ENCODE peak calls at places on chromosome 22, in ten cellular contexts. O is ACHN; M is CD14-positive monocyte; T is T-helper 22 cell; H is retinal pigment epithelial cell; R is glutamatergic neuron; P is activated naive CD4-positive, alpha-beta T cell treated with anti-CD3 and anti-CD28 coated beads, Interleukin-2, amount 50 U/mL, for 16 hours; Z is NCI-H1417; E is tibial artery; G is thoracic aorta. F is an unnamed sample.

GRCh38 chr22:20096574-20097420 is 16.8 kb downstream of the DGCR8 start:
- DNase-seq in O (no peak), H (no peak), G (no peak), T (no peak), E (no peak), Z (no peak), P (no peak), R (no peak), M (no peak), F (no peak)

GRCh38 chr22:28815729-28816128 is 15.4 kb upstream of the XBP1 start:
- DNase-seq in O (no peak), E (no peak), R (no peak), Z (no peak), H (no peak), P (no peak), T (no peak), G (no peak), M (no peak), F (no peak)

GRCh38 chr22:44019416-44019815 is 4.7 kb upstream of the PARVB start:
- DNase-seq in E (no peak), O (no peak), G (no peak), H (no peak), M (no peak), T (no peak), R (no peak), Z (no peak), P (no peak), F (no peak)

GRCh38 chr22:41479671-41480396 is 10.9 kb downstream of the ACO2 start:
- DNase-seq in O (no peak), E (peak), R (peak), P (no peak), G (no peak), M (no peak), T (no peak), Z (peak), H (no peak), F (no peak)

GRCh38 chr22:39992088-39992826 is 2.5 kb upstream of the FAM83F start:
- DNase-seq in H (no peak), P (no peak), O (no peak), G (no peak), T (no peak), M (no peak), Z (no peak), E (no peak), R (no peak), F (no peak)

GRCh38 chr22:44442856-44443595 is 55.0 kb downstream of the RTL6 start:
- DNase-seq in G (no peak), T (no peak), P (no peak), M (peak), R (no peak), O (no peak), H (no peak), Z (no peak), E (peak), F (no peak)

GRCh38 chr22:33747576-33748180 is 172.6 kb downstream of the LARGE1 start:
- DNase-seq in H (no peak), O (no peak), T (no peak), R (no peak), P (no peak), Z (peak), M (no peak), G (no peak), E (no peak), F (no peak)

GRCh38 chr22:17786435-17787158 is 12.3 kb upstream of the BID start:
- DNase-seq in Z (peak), G (no peak), T (no peak), E (peak), R (peak), O (no peak), P (no peak), M (no peak), H (no peak), F (no peak)

GRCh38 chr22:33000342-33001280 is 57.6 kb downstream of the SYN3 start:
- DNase-seq in P (peak), H (no peak), O (peak), Z (peak), G (no peak), M (no peak), T (no peak), R (peak), E (peak), F (no peak)

GRCh38 chr22:32311551-32312071 is 46.1 kb upstream of the RFPL3 start:
- DNase-seq in P (no peak), Z (peak), H (no peak), R (peak), O (no peak), T (no peak), G (no peak), M (no peak), E (no peak), F (no peak)

GRCh38 chr22:21691773-21692172 is 26.0 kb downstream of the PPIL2 start:
- DNase-seq in E (no peak), P (no peak), Z (no peak), O (no peak), G (no peak), H (no peak), R (no peak), T (no peak), M (no peak), F (no peak)

GRCh38 chr22:28904211-28904808 is 20.9 kb downstream of the ZNRF3 start:
- DNase-seq in R (no peak), O (no peak), E (no peak), H (peak), G (no peak), P (no peak), M (no peak), Z (no peak), T (no peak), F (no peak)

GRCh38 chr22:19819911-19820879 is 34.5 kb downstream of the GNB1L start:
- DNase-seq in Z (no peak), T (no peak), H (no peak), M (peak), P (no peak), G (no peak), R (no peak), E (no peak), O (no peak), F (no peak)

GRCh38 chr22:36470162-36470993 is 11.1 kb downstream of the TXN2 start:
- DNase-seq in M (peak), Z (peak), E (peak), R (peak), H (no peak), G (no peak), P (peak), O (peak), T (peak), F (no peak)

GRCh38 chr22:41862160-41862529 is 29.2 kb downstream of the SREBF2 start:
- DNase-seq in G (no peak), R (no peak), O (no peak), Z (no peak), H (no peak), T (peak), M (no peak), E (no peak), P (peak), F (no peak)

GRCh38 chr22:25364736-25365241 is 145.3 kb downstream of the CRYBB2 start:
- DNase-seq in E (peak), M (peak), T (no peak), R (peak), G (no peak), O (no peak), P (no peak), H (no peak), Z (no peak), F (peak)

GRCh38 chr22:38569181-38569971 is 607 bp downstream of the DMC1 start:
- DNase-seq in Z (no peak), R (peak), G (no peak), T (no peak), E (no peak), P (no peak), O (no peak), H (no peak), M (no peak), F (no peak)

GRCh38 chr22:37340331-37341262 is 58.3 kb downstream of the CYTH4 start:
- DNase-seq in P (no peak), H (no peak), E (no peak), Z (peak), R (peak), G (no peak), M (no peak), T (no peak), O (no peak), F (no peak)

GRCh38 chr22:48396785-48397530 is 1430.7 kb downstream of the BRD1 start:
- DNase-seq in Z (no peak), H (no peak), R (no peak), O (no peak), P (no peak), G (no peak), M (no peak), T (no peak), E (no peak), F (no peak)

GRCh38 chr22:49230194-49230577 is 597.5 kb downstream of the BRD1 start:
- DNase-seq in E (no peak), O (no peak), T (no peak), Z (no peak), P (no peak), M (no peak), H (no peak), R (no peak), G (no peak), F (no peak)

GRCh38 chr22:24133187-24133965 is 47.9 kb upstream of the SUSD2 start:
- DNase-seq in Z (no peak), R (no peak), P (no peak), O (no peak), H (no peak), M (no peak), T (no peak), E (no peak), G (no peak), F (no peak)

GRCh38 chr22:50507421-50507990 is at the start of gene LMF2:
- DNase-seq in E (peak), H (no peak), M (peak), O (peak), P (peak), Z (no peak), R (peak), G (no peak), T (peak), F (no peak)

GRCh38 chr22:25061134-25061533 is 108.6 kb downstream of the KIAA1671 start:
- DNase-seq in Z (no peak), T (no peak), E (no peak), P (no peak), M (no peak), R (no peak), H (no peak), G (no peak), O (no peak), F (no peak)

GRCh38 chr22:23383491-23384450 is 196.3 kb downstream of the IGLL1 start:
- DNase-seq in R (peak), Z (peak), T (no peak), O (no peak), G (no peak), H (peak), E (peak), M (no peak), P (no peak), F (no peak)

GRCh38 chr22:47604563-47604962 is 842.1 kb downstream of the TBC1D22A start:
- DNase-seq in R (no peak), M (no peak), P (no peak), O (no peak), G (no peak), T (no peak), H (no peak), E (peak), Z (no peak), F (no peak)

GRCh38 chr22:31337178-31337577 is 9.0 kb downstream of the PATZ1 start:
- DNase-seq in O (no peak), M (no peak), E (no peak), H (no peak), Z (no peak), G (no peak), T (no peak), P (no peak), R (no peak), F (peak)

GRCh38 chr22:47990486-47990885 is 1228.0 kb downstream of the TBC1D22A start:
- DNase-seq in E (no peak), H (no peak), M (no peak), Z (no peak), T (no peak), R (no peak), O (no peak), P (no peak), G (no peak), F (no peak)

GRCh38 chr22:37638351-37639069 is 959 bp upstream of the SH3BP1 start:
- DNase-seq in Z (no peak), T (no peak), E (no peak), M (no peak), H (no peak), G (no peak), O (no peak), R (no peak), P (no peak), F (no peak)

GRCh38 chr22:27687984-27688545 is 113.5 kb downstream of the MN1 start:
- DNase-seq in R (no peak), M (no peak), G (no peak), H (no peak), P (no peak), Z (no peak), T (no peak), E (no peak), O (peak), F (no peak)

F was measured in RWPE2.